ENCODE peak calls at places on chromosomes 1 and 21, in five cellular contexts. Q is memory B cell; A is heart left ventricle; S is NCI-H1105; I is stimulated activated CD8-positive, alpha-beta memory T cell treated with anti-CD3 and anti-CD28 coated beads, Interleukin-7, amount 100 ng/mL, for 1 hour. C is an unnamed sample.

GRCh38 chr1:245279346-245279745 is 124.6 kb downstream of the KIF26B start:
- DNase-seq in Q (no peak), A (no peak), S (no peak), I (no peak), C (no peak)

GRCh38 chr1:233905416-233906051 is 1.1 kb downstream of the SLC35F3 start:
- DNase-seq in Q (no peak), A (peak; percentile 15), S (no peak), I (no peak), C (no peak)

GRCh38 chr1:119745034-119745433 is 23.7 kb downstream of the HMGCS2 start:
- DNase-seq in Q (no peak), A (no peak), S (no peak), I (no peak), C (no peak)

GRCh38 chr1:115665746-115666145 is 24.0 kb downstream of the VANGL1 start:
- DNase-seq in Q (no peak), A (no peak), S (peak; percentile 20), I (no peak), C (no peak)

GRCh38 chr21:44265734-44266270 is 4.1 kb upstream of the DNMT3L start:
- DNase-seq in Q (no peak), A (no peak), S (no peak), I (no peak), C (no peak)

GRCh38 chr1:100400332-100400933 is 48.1 kb downstream of the CDC14A start:
- DNase-seq in Q (peak; percentile 41), A (peak; percentile 38), S (no peak), I (peak; percentile 19), C (no peak)

GRCh38 chr1:63324779-63325119 is 2.4 kb downstream of the FOXD3 start:
- DNase-seq in Q (no peak), A (no peak), S (no peak), I (no peak), C (no peak)

GRCh38 chr1:160777486-160778089 is 18.4 kb upstream of the LY9 start:
- DNase-seq in Q (no peak), A (no peak), S (no peak), I (no peak), C (no peak)

GRCh38 chr1:2588661-2589330 is 2.2 kb downstream of the PRXL2B start:
- DNase-seq in Q (no peak), A (peak; percentile 25), S (no peak), I (no peak), C (no peak)

GRCh38 chr21:16070207-16070651 is 340.4 kb downstream of the USP25 start:
- DNase-seq in Q (no peak), A (no peak), S (peak; percentile 46), I (no peak), C (no peak)

GRCh38 chr1:209421186-209421585 is 162.3 kb upstream of the CAMK1G start:
- DNase-seq in Q (no peak), A (no peak), S (no peak), I (no peak), C (no peak)

GRCh38 chr1:42692461-42692860 is 10.2 kb downstream of the YBX1 start:
- DNase-seq in Q (no peak), A (no peak), S (no peak), I (no peak), C (no peak)

GRCh38 chr1:27469334-27469733 is 20.6 kb downstream of the WASF2 start:
- DNase-seq in Q (no peak), A (no peak), S (no peak), I (no peak), C (no peak)

GRCh38 chr1:79044974-79045650 is 38.6 kb upstream of the ADGRL4 start:
- DNase-seq in Q (no peak), A (no peak), S (no peak), I (no peak), C (no peak)

GRCh38 chr1:67700692-67701410 is 15.8 kb downstream of the GADD45A start:
- DNase-seq in Q (no peak), A (no peak), S (no peak), I (no peak), C (peak; percentile 27)

GRCh38 chr1:151705739-151706463 is 10.7 kb downstream of the CELF3 start:
- DNase-seq in Q (no peak), A (no peak), S (no peak), I (no peak), C (no peak)

C was measured in progenitor cell of endocrine pancreas.